ENCODE peak calls at places on chromosomes 11 and 22, in five cellular contexts. T, B, V, Z and X are unnamed samples.

GRCh38 chr11:95081412-95081811 is 8.2 kb upstream of the ENDOD1 start:
- DNase-seq in Z (no peak), V (peak; percentile 54), B (no peak), T (peak; percentile 20), X (no peak)

GRCh38 chr11:66277475-66278391 is at the start of gene CNIH2:
- DNase-seq in Z (no peak), T (no peak), V (peak; percentile 57), B (no peak), X (peak; percentile 78)

GRCh38 chr22:45887202-45888131 is 89.5 kb downstream of the WNT7B start:
- DNase-seq in T (no peak), Z (no peak), B (no peak), V (no peak), X (no peak)

GRCh38 chr22:31895317-31896133 is 48.8 kb upstream of the YWHAH start:
- DNase-seq in V (no peak), T (no peak), Z (no peak), B (peak; percentile 15), X (no peak)

GRCh38 chr11:130598433-130598832 is 150.0 kb downstream of the ADAMTS15 start:
- DNase-seq in T (no peak), B (no peak), Z (no peak), V (no peak), X (no peak)

GRCh38 chr11:117299351-117300300 is 8.5 kb downstream of the BACE1-AS start:
- DNase-seq in V (peak; percentile 16), Z (no peak), T (no peak), B (no peak), X (no peak)

GRCh38 chr11:132772712-132773545 is 759.4 kb downstream of the OPCML start:
- DNase-seq in V (peak; percentile 68), T (no peak), Z (peak; percentile 24), B (no peak), X (no peak)

GRCh38 chr11:64947202-64947814 is 11.6 kb upstream of the GPHA2 start:
- DNase-seq in T (no peak), B (no peak), Z (no peak), V (no peak), X (no peak)

GRCh38 chr11:74330065-74330858 is 18.8 kb upstream of the P4HA3 start:
- DNase-seq in T (peak; percentile 54), Z (no peak), V (no peak), B (peak; percentile 80), X (no peak)

GRCh38 chr11:93741882-93742226 is 382 bp downstream of the C11orf54 start:
- DNase-seq in B (peak; percentile 68), Z (no peak), T (peak; percentile 82), V (peak; percentile 66), X (no peak)

GRCh38 chr11:69959461-69959860 is 118.7 kb upstream of the ANO1 start:
- DNase-seq in V (no peak), Z (no peak), T (no peak), B (no peak), X (no peak)

GRCh38 chr11:24900524-24900923 is 403.7 kb downstream of the LUZP2 start:
- DNase-seq in Z (no peak), T (no peak), V (no peak), B (peak; percentile 0), X (no peak)

GRCh38 chr22:49400136-49400865 is 427.4 kb downstream of the BRD1 start:
- DNase-seq in T (no peak), Z (no peak), B (no peak), V (no peak), X (no peak)

GRCh38 chr11:46389450-46390330 is 1.9 kb downstream of the CHRM4 start:
- DNase-seq in V (peak; percentile 85), T (peak; percentile 75), Z (peak; percentile 79), B (peak; percentile 46), X (no peak)

GRCh38 chr11:121466063-121466794 is 13.5 kb upstream of the SORL1-AS1 start:
- DNase-seq in Z (no peak), B (peak; percentile 95), T (peak; percentile 92), V (peak; percentile 98), X (peak; percentile 77)

GRCh38 chr22:44898236-44898635 is 111.6 kb downstream of the PHF21B start:
- DNase-seq in T (no peak), B (no peak), V (no peak), Z (no peak), X (peak; percentile 32)

GRCh38 chr22:45472426-45472825 is 30.3 kb upstream of the FBLN1 start:
- DNase-seq in V (no peak), Z (no peak), B (no peak), T (no peak), X (no peak)

GRCh38 chr11:119759324-119759723 is 30.3 kb upstream of the NECTIN1 start:
- DNase-seq in V (peak; percentile 48), B (peak; percentile 6), T (peak; percentile 38), Z (no peak), X (no peak)

GRCh38 chr22:42943981-42944380 is 71.0 kb downstream of the PACSIN2 start:
- DNase-seq in Z (no peak), T (no peak), B (no peak), V (no peak), X (no peak)

GRCh38 chr11:102252339-102252891 is 64.9 kb upstream of the BIRC3 start:
- DNase-seq in T (no peak), V (no peak), Z (no peak), B (peak; percentile 73), X (no peak)

GRCh38 chr11:49303080-49303479 is 94.7 kb upstream of the FOLH1 start:
- DNase-seq in B (no peak), Z (no peak), V (no peak), T (no peak), X (no peak)

GRCh38 chr11:49302360-49302759 is 94.0 kb upstream of the FOLH1 start:
- DNase-seq in T (no peak), B (no peak), V (peak; percentile 41), Z (no peak), X (no peak)
- H3K9ac ChIP-seq in T (no peak overlapping the region), B (no peak overlapping the region), V (no peak overlapping the region), Z (no peak overlapping the region), X (no peak overlapping the region)

GRCh38 chr11:47510231-47510630 is 42.7 kb downstream of the CELF1 start:
- DNase-seq in B (peak; percentile 58), V (no peak), T (no peak), Z (no peak), X (no peak)
- H3K23ac ChIP-seq in B (no peak overlapping the region), V (no peak overlapping the region), T (no peak overlapping the region), Z (no peak overlapping the region), X (no peak overlapping the region)

GRCh38 chr11:33384251-33384650 is 127.1 kb downstream of the HIPK3 start:
- DNase-seq in V (no peak), Z (no peak), T (no peak), B (no peak), X (no peak)

GRCh38 chr11:33379931-33380330 is 122.8 kb downstream of the HIPK3 start:
- DNase-seq in Z (no peak), B (no peak), T (no peak), V (no peak), X (no peak)

GRCh38 chr11:33387586-33387985 is 130.4 kb downstream of the HIPK3 start:
- DNase-seq in V (no peak), B (no peak), Z (no peak), T (no peak), X (no peak)

GRCh38 chr11:33383920-33384209 is 126.7 kb downstream of the HIPK3 start:
- DNase-seq in B (no peak), V (no peak), T (no peak), Z (no peak), X (no peak)

GRCh38 chr11:33383075-33383919 is 126.1 kb downstream of the HIPK3 start:
- DNase-seq in Z (no peak), T (no peak), B (no peak), V (no peak), X (no peak)
- H3K9ac ChIP-seq in Z (peak overlapping the region; percentile 3), T (no peak overlapping the region), B (no peak overlapping the region), V (no peak overlapping the region), X (no peak overlapping the region)

DNA sequence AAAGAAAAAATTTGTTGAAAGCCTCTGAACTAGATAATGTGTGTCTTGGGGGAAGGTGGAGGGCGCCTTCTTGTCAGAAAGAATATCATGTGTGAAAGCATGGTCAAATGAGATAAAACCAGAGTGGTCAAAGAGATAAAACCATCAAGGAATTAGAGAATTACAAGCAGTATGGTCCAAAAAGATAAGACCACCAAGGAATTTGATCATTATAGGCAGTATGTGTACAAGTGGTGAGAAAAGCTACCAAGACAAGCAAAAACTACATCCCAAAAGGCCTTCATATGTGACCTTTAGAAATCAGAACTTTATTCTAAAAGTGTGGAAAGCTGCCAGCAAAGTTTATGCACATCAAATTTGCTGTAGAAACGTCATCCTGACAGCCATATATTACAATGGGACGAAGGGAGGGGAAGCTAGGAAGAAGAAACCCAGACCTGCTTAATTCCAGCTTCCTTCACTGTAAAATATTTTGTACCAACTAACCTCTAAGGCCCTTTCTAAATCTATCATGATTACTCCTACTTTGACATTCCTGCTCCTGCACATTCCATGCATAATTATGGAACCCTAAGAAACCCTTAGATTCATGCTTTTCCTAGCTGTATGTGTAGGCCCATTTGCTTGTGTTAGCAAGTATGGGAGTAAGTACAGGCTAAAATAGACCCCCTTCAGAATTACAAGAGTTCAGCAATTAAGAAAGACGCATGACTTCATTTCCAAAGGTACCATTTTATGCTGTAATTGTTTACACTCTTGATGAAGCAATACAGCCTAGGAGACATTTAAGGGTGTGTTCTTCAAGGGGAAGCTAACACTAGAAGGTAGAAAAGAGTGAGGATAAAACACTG is 51.6 kb downstream of the LGR4 start:
- DNase-seq in B (no peak), Z (no peak), T (peak; percentile 41), V (peak; percentile 63), X (no peak)
- H3K23ac ChIP-seq in B (no peak overlapping the region), Z (no peak overlapping the region), T (no peak overlapping the region), V (no peak overlapping the region), X (no peak overlapping the region)

GRCh38 chr11:82883853-82884252 is 16.4 kb downstream of the PRCP start:
- DNase-seq in Z (no peak), B (peak; percentile 14), T (no peak), V (no peak), X (no peak)

GRCh38 chr11:82892611-82893169 is 7.5 kb downstream of the PRCP start:
- DNase-seq in Z (no peak), T (no peak), V (no peak), B (no peak), X (no peak)

GRCh38 chr11:82890941-82891340 is 9.3 kb downstream of the PRCP start:
- DNase-seq in V (no peak), T (no peak), B (no peak), Z (no peak), X (no peak)

GRCh38 chr11:82890002-82890341 is 10.3 kb downstream of the PRCP start:
- DNase-seq in T (no peak), Z (no peak), B (no peak), V (peak; percentile 70), X (no peak)

GRCh38 chr11:82889133-82890001 is 10.9 kb downstream of the PRCP start:
- DNase-seq in B (peak; percentile 7), Z (no peak), T (peak; percentile 22), V (peak; percentile 78), X (no peak)
- H3K9ac ChIP-seq in B (no peak overlapping the region), Z (no peak overlapping the region), T (no peak overlapping the region), V (no peak overlapping the region), X (no peak overlapping the region)

GRCh38 chr22:18024276-18024939 is at the start of gene MICAL3:
- DNase-seq in Z (peak; percentile 54), T (peak; percentile 66), V (peak; percentile 43), B (peak; percentile 64), X (peak; percentile 74)
- H3K23ac ChIP-seq in Z (peak within 1 kb of the TSS; percentile 8), T (peak within 1 kb of the TSS; percentile 5), V (no peak within 1 kb of the TSS), B (peak within 1 kb of the TSS; percentile 52), X (no peak within 1 kb of the TSS)

GRCh38 chr11:507727-508515 is 879 bp upstream of the RNH1 start:
- DNase-seq in T (peak; percentile 37), B (no peak), V (peak; percentile 18), Z (no peak), X (no peak)
- H3K9ac ChIP-seq in T (peak overlapping the region; percentile 90), B (peak overlapping the region; percentile 74), V (peak overlapping the region; percentile 89), Z (peak overlapping the region; percentile 86), X (peak overlapping the region; percentile 34)